ENCODE peak calls at places on chromosomes 12 and 14, in nine cellular contexts. P is adrenal gland, U is thyroid gland, G is AG04450, S is stomach, N is dorsolateral prefrontal cortex, D is BJ, Z is IMR-90, X is heart right ventricle. H is an unnamed sample. For H3K27me3, the result is how much of the 10 kb centered on the place peaks cover.

GRCh38 chr14:104281768-104282301 is 143.4 kb downstream of the KIF26A start:
- DNase-seq in D (no peak), G (no peak), X (no peak), U (no peak), S (peak), Z (no peak), N (no peak), P (peak), H (peak)

GRCh38 chr12:15323530-15323929 is 1.2 kb downstream of the PTPRO start:
- DNase-seq in P (no peak), X (no peak), S (no peak), Z (no peak), N (no peak), D (no peak), U (no peak), G (no peak), H (no peak)

GRCh38 chr14:97077253-97077653 is 280.1 kb downstream of the VRK1 start:
- DNase-seq in P (peak), S (peak), G (no peak), U (peak), D (no peak), X (peak), N (no peak), Z (no peak), H (peak)

GRCh38 chr12:103387385-103387784 is 108.4 kb downstream of the C12orf42 start:
- DNase-seq in U (no peak), D (no peak), S (no peak), Z (no peak), X (no peak), G (no peak), N (no peak), P (no peak), H (no peak)

GRCh38 chr14:103123634-103124500 is 606 bp downstream of the TNFAIP2 start:
- DNase-seq in S (peak), X (peak), D (no peak), G (no peak), N (no peak), U (peak), Z (no peak), P (peak), H (peak)

GRCh38 chr12:70779250-70779649 is 141.3 kb downstream of the PTPRR start:
- DNase-seq in U (no peak), Z (no peak), D (no peak), G (no peak), X (no peak), S (no peak), P (no peak), N (no peak), H (no peak)

GRCh38 chr12:16189849-16190248 is 87.6 kb downstream of the SLC15A5 start:
- DNase-seq in G (no peak), Z (peak), N (no peak), S (no peak), P (no peak), X (no peak), D (no peak), U (no peak), H (no peak)

GRCh38 chr12:78793982-78794381 is 70.6 kb upstream of the SYT1 start:
- DNase-seq in S (no peak), N (no peak), Z (no peak), U (no peak), D (no peak), G (no peak), P (no peak), X (no peak), H (no peak)

GRCh38 chr12:19288603-19289244 is 150.6 kb upstream of the AEBP2 start:
- DNase-seq in P (no peak), U (no peak), D (no peak), N (no peak), S (no peak), G (no peak), Z (peak), X (no peak), H (no peak)

GRCh38 chr12:18387706-18388105 is 126.4 kb downstream of the PIK3C2G start:
- DNase-seq in X (no peak), D (no peak), S (no peak), P (no peak), N (no peak), G (no peak), U (no peak), Z (peak), H (no peak)

GRCh38 chr14:65949711-65950516 is 536.3 kb upstream of the CCDC196 start:
- DNase-seq in Z (peak), D (no peak), N (peak), P (peak), X (peak), G (no peak), S (peak), U (peak), H (peak)

GRCh38 chr14:28766505-28767238 is at the start of gene FOXG1:
- DNase-seq in P (no peak), Z (no peak), S (no peak), D (no peak), N (no peak), U (no peak), G (no peak), X (no peak), H (no peak)

GRCh38 chr14:61589691-61590521 is 105.4 kb upstream of the HIF1A start:
- DNase-seq in Z (no peak), X (no peak), P (no peak), U (no peak), N (no peak), G (no peak), S (no peak), D (no peak), H (no peak)

GRCh38 chr12:6280672-6281071 is 29.8 kb upstream of the PLEKHG6 start:
- DNase-seq in G (no peak), X (no peak), P (no peak), Z (no peak), S (no peak), D (no peak), N (no peak), U (no peak), H (no peak)

GRCh38 chr12:115763376-115763775 is 514.1 kb downstream of the MED13L start:
- DNase-seq in S (no peak), P (no peak), Z (no peak), X (no peak), D (peak), U (no peak), G (no peak), N (no peak), H (no peak)

GRCh38 chr14:66092748-66093147 is 393.4 kb upstream of the CCDC196 start:
- DNase-seq in X (no peak), G (no peak), D (no peak), S (no peak), U (no peak), P (no peak), Z (no peak), N (no peak), H (no peak)

GRCh38 chr14:90569201-90569600 is 172.4 kb downstream of the CALM1 start:
- DNase-seq in Z (no peak), G (no peak), S (no peak), D (no peak), U (no peak), P (no peak), X (no peak), N (no peak), H (no peak)

GRCh38 chr12:13210022-13210539 is 13.6 kb downstream of the EMP1 start:
- DNase-seq in D (no peak), G (no peak), X (no peak), N (no peak), Z (no peak), S (no peak), U (no peak), P (no peak), H (no peak)

GRCh38 chr12:13210543-13211190 is 14.1 kb downstream of the EMP1 start:
- DNase-seq in N (no peak), U (no peak), D (no peak), S (no peak), G (no peak), X (no peak), P (no peak), Z (no peak), H (no peak)

GRCh38 chr12:13209279-13210021 is 12.9 kb downstream of the EMP1 start:
- DNase-seq in X (no peak), U (no peak), Z (no peak), N (no peak), P (no peak), D (no peak), S (no peak), G (no peak), H (no peak)

GRCh38 chr12:13206560-13206897 is 10.0 kb downstream of the EMP1 start:
- DNase-seq in Z (no peak), U (no peak), D (no peak), G (no peak), S (no peak), X (no peak), P (no peak), N (no peak), H (no peak)

DNA sequence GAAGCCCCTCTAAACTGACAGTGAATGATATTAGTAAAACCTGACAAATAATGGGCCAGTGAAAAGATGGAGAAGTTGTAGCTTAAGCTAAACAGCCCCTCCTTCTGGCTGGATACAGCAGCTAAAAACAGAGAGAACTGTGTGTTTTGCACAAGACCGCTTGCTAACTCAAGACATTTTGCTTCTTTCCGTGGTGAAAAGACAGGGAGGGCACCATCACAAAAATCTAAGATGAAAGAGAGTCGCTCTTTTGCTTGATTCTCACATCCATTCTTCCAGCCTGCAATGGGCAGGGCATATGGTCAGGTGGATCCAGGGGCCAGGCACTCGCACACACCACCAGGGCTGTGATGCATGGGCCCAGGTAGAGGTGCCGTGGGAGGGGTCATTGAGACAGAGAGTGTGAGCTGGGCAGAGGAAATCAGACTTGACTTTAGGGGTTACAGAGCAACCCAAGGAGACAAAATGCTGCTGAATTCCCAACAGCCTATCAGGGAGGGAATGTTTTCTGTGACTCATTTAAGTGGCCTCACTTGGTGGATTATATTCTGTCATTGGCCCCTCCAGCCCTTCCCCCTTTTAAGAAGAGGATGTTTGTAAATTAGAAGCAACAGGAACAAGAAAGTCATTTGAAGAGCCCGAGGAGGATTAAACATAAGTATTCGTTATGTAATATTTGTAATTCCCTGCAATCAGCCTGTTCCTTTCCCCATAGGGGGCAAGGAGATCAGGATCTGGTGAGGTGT is 12.2 kb downstream of the EMP1 start:
- DNase-seq in Z (peak), P (no peak), G (no peak), S (no peak), N (no peak), X (no peak), U (no peak), D (no peak), H (no peak)
- TF ChIP-seq CTCF in Z (peak), P (peak), G (peak), S (no peak), N (peak), X (no peak), U (peak), D (peak), H (peak)

GRCh38 chr12:54988402-54989054 is 4.0 kb upstream of the TESPA1 start:
- DNase-seq in P (peak), G (no peak), Z (peak), S (peak), X (peak), N (peak), U (peak), D (no peak), H (peak)
- H3K27me3 ChIP-seq in P (under half), G (under half), Z (under half), S (under half), X (under half), N (under half), U (under half), D (under half), H (under half)

DNA sequence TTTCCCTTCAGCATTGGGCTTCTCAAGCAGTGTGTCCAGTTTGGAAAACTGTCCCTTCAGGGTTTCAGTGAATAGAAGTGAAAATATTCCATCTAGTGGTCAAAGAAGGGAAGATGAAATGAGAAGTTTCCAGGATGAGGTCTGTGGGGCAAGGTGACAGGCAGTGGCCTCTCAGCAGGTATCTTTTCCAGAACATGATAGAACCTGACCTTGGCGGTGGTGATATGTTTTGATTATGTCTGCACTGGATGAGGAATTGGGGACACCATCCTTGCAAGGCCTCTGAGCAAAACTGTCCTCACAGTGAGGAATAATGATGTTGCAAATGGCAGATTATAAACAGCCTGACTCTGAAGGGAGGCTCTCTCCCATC is 4.7 kb downstream of the GPX2 start:
- DNase-seq in S (no peak), G (no peak), X (no peak), N (no peak), Z (peak), D (no peak), U (no peak), P (no peak), H (no peak)
- TF ChIP-seq CTCF in S (no peak), G (peak), X (peak), N (peak), Z (peak), D (peak), U (peak), P (peak), H (peak)

GRCh38 chr14:100787659-100788058 is 38.3 kb upstream of the MEG3 start:
- DNase-seq in U (no peak), S (no peak), N (no peak), Z (no peak), P (no peak), G (no peak), D (no peak), X (no peak), H (no peak)

GRCh38 chr14:100789460-100790417 is 36.2 kb upstream of the MEG3 start:
- DNase-seq in U (no peak), N (no peak), D (no peak), Z (no peak), X (no peak), P (no peak), S (no peak), G (no peak), H (no peak)

GRCh38 chr14:100786820-100787219 is 39.1 kb upstream of the MEG3 start:
- DNase-seq in D (no peak), G (no peak), U (no peak), Z (no peak), X (no peak), P (no peak), N (no peak), S (no peak), H (no peak)

GRCh38 chr14:100790785-100791667 is 34.9 kb upstream of the MEG3 start:
- DNase-seq in Z (peak), X (no peak), D (no peak), S (no peak), G (no peak), N (no peak), U (no peak), P (no peak), H (no peak)

GRCh38 chr14:100788517-100789365 is 37.2 kb upstream of the MEG3 start:
- DNase-seq in P (peak), N (no peak), Z (no peak), G (no peak), X (no peak), D (no peak), S (no peak), U (no peak), H (no peak)
- H3K27me3 ChIP-seq in P (under half), N (under half), Z (under half), G (under half), X (half or more), D (under half), S (under half), U (under half), H (half or more)

GRCh38 chr12:124369055-124369900 is 74.4 kb downstream of the RFLNA start:
- DNase-seq in S (peak), P (peak), G (peak), Z (peak), U (peak), X (peak), N (peak), D (peak), H (peak)
- TF ChIP-seq CTCF in S (peak), P (peak), G (peak), Z (peak), U (peak), X (peak), N (peak), D (peak), H (peak)

GRCh38 chr12:4270670-4271432 is 2.7 kb upstream of the CCND2 start:
- DNase-seq in X (peak), P (peak), D (no peak), Z (no peak), U (peak), N (no peak), G (no peak), S (no peak), H (peak)
- H3K27me3 ChIP-seq in X (under half), P (under half), D (half or more), Z (half or more), U (under half), N (half or more), G (half or more), S (under half), H (half or more)

GRCh38 chr12:50799908-50800307 is 36.0 kb downstream of the ATF1 start:
- DNase-seq in P (no peak), G (no peak), D (no peak), X (no peak), N (no peak), Z (no peak), U (no peak), S (no peak), H (no peak)
- TF ChIP-seq CTCF in P (no peak), G (no peak), D (no peak), X (no peak), N (no peak), Z (no peak), U (no peak), S (no peak), H (no peak)

GRCh38 chr12:44875954-44876553 is at the start of gene NELL2:
- DNase-seq in U (peak), N (peak), X (peak), G (no peak), P (no peak), D (no peak), Z (no peak), S (no peak), H (no peak)
- H3K27me3 ChIP-seq in U (under half), N (under half), X (half or more), G (under half), P (under half), D (under half), Z (under half), S (under half), H (half or more)

H was measured in left ventricle myocardium inferior.